ENCODE peak calls at places on chromosomes 12 and 14, in five cellular contexts. X, Z, G, F and S are unnamed samples. For H3K27me3, the result is how much of the 10 kb centered on the place peaks cover.

GRCh38 chr12:114141916-114142564 is 175.9 kb upstream of the RBM19 start:
- DNase-seq in G (no peak), X (no peak), Z (no peak), F (no peak), S (no peak)

GRCh38 chr12:12620730-12621315 is 9.1 kb downstream of the CREBL2 start:
- DNase-seq in Z (no peak), F (no peak), X (no peak), G (no peak), S (no peak)

GRCh38 chr14:105346200-105346533 is 31.6 kb downstream of the PACS2 start:
- DNase-seq in F (no peak), Z (no peak), G (no peak), X (no peak), S (no peak)

GRCh38 chr14:80269338-80269935 is 58.1 kb upstream of the DIO2 start:
- DNase-seq in X (peak), F (no peak), Z (no peak), G (no peak), S (no peak)

GRCh38 chr12:110269622-110270124 is 11.4 kb upstream of the ATP2A2 start:
- DNase-seq in F (no peak), X (peak), G (no peak), Z (peak), S (peak)

GRCh38 chr14:32609388-32609787 is 280.3 kb downstream of the AKAP6 start:
- DNase-seq in X (no peak), Z (no peak), F (no peak), G (no peak), S (no peak)

GRCh38 chr14:100328495-100329163 is 5.5 kb downstream of the SLC25A47 start:
- DNase-seq in F (no peak), Z (no peak), X (no peak), G (no peak), S (no peak)

GRCh38 chr14:65866422-65866821 is 453.9 kb downstream of the FUT8 start:
- DNase-seq in Z (no peak), F (no peak), X (no peak), G (no peak), S (no peak)

GRCh38 chr12:95445884-95446482 is 28.0 kb upstream of the METAP2 start:
- DNase-seq in X (no peak), G (no peak), Z (no peak), F (no peak), S (no peak)

GRCh38 chr12:75944097-75944904 is 87.3 kb downstream of the PHLDA1 start:
- DNase-seq in X (peak), F (no peak), G (no peak), Z (peak), S (no peak)

DNA sequence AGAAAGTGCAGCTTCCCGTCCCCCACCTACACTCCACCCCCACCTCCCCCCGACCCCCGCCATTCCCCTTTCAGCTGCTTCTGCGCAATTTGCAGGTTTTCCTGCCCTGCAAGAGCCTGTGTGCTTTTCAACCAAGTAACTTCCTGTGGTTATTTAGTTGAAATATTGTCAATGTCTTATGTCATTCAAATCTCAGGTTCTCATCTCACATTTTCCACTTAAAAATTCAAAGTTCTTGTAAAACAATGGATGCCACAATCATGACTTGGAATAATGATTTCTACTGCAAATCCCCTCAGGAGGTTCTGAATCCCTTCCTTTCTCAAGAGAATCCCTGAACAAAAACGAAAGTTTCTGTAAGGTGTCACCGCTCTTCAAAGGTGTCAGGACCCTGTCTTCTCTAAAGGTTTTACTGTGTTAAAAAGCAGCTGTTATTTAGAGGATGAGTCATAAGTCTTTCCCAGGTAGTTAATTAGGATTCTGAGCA is 31.6 kb downstream of the WBP11 start:
- DNase-seq in Z (no peak), F (peak), G (no peak), X (no peak), S (no peak)
- H3K4me3 ChIP-seq in Z (no peak), F (peak), G (peak), X (no peak), S (no peak)

GRCh38 chr12:131829795-131830334 is 1.7 kb downstream of the MMP17 start:
- DNase-seq in F (no peak), X (no peak), G (peak), Z (no peak), S (no peak)

GRCh38 chr12:131832393-131833231 is 4.4 kb downstream of the MMP17 start:
- DNase-seq in Z (no peak), F (no peak), G (peak), X (peak), S (peak)

GRCh38 chr12:131830335-131831020 is 2.3 kb downstream of the MMP17 start:
- DNase-seq in G (peak), Z (peak), F (no peak), X (peak), S (peak)

GRCh38 chr12:131831635-131832041 is 3.4 kb downstream of the MMP17 start:
- DNase-seq in Z (no peak), F (no peak), X (peak), G (peak), S (no peak)

DNA sequence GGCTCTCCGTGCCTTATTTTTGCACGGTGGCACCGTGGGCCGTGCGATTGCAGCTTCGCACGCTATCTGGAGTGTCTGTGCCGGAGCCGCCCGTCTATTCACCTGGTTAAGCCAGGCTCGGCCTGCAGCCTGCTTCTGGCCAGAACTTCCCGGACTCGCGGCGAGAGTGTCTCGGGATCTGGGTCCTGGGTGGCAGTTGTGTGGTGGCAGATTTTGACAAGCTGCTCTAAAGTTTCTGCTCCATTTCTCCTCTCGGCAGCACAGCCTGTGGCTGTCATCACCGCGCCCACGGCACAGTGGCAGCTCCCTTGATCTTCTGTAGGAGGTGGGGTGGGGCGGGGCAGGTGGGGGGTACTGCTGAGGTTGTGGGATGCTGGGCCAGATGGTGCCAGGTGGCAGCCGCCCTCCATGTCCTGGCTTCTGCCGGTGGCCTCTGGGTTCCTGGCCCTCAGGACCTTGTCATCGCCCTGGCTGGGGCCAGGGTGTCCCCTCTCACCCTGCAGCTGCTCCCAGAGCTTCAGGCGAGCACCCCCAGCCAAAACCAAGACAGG is 2.9 kb downstream of the MMP17 start:
- DNase-seq in Z (no peak), G (peak), X (peak), F (no peak), S (no peak)
- H3K27me3 ChIP-seq in Z (under half), G (under half), X (under half), F (under half), S (under half)

DNA sequence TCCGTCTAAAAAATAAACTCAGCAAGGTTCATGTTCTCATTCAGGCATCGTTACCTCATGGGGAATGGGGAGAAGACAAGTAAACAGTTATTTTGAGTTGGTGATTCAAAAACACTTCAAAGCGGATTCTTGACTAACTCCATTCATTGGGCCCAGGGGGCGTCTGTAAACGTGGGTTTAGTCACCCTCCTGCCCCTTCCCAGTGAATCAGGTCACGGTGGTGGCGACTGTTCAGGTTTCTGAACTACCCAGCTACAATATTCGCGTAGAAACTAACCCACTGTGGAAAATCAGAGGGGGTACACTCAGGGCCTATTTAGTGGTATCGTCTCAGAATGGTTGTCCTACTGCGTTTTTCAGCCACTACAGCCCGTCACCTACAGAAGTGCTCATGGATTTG is 15.2 kb downstream of the OR6S1 start:
- DNase-seq in Z (no peak), F (no peak), G (no peak), X (no peak), S (no peak)
- H3K4me3 ChIP-seq in Z (peak), F (no peak), G (peak), X (no peak), S (no peak)

DNA sequence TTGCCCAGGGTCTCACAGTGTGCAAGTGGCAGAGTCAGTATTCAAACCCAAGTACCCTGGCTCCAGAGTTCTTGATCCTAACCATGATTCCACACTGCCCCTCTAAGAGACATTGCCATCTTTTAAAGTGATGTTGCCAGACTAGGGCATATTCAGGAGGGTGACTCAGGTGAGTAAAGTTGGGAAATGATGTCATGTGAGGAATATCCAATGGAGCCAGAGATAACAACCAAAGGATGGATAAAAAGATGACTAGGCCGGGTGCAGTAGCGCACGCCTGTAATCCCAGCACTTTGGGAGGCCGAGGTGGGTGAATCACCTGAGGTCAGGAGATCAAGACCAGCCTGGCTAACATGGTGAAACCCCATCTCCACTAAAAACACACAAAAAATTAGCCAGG is 85.6 kb downstream of the SMOC1 start:
- DNase-seq in F (no peak), Z (no peak), G (no peak), X (peak), S (no peak)
- H3K27me3 ChIP-seq in F (under half), Z (under half), G (under half), X (under half), S (under half)

DNA sequence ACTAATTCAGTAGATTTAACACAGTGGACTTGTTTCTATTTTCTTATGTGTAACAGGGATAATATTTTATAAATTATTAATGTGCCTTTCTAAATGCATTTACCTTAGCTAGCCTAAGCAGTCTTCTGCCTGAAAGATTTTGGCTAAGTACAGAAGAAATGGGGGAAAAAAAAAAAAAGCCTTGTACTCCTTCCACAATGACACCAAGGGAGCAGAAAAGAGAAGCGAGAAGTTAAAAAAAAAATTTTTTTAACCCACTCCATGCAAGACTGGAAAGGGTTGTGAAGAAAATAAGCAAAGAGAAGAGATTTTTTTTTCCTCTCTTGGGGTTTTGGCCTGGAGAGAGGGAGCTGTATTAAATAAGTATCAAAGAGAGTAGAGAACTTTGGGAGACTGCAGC is 28.7 kb downstream of the NELL2 start:
- DNase-seq in X (no peak), Z (no peak), F (no peak), G (no peak), S (no peak)
- H3K4me3 ChIP-seq in X (no peak), Z (no peak), F (peak), G (no peak), S (no peak)

GRCh38 chr12:48991247-48992050 is 7.7 kb downstream of the DDN start:
- DNase-seq in F (no peak), X (no peak), Z (no peak), G (peak), S (no peak)
- H3K27me3 ChIP-seq in F (under half), X (under half), Z (under half), G (under half), S (under half)

GRCh38 chr12:72815421-72815820 is 543.3 kb downstream of the TRHDE start:
- DNase-seq in G (no peak), Z (no peak), X (no peak), F (no peak), S (no peak)
- H3K4me3 ChIP-seq in G (no peak), Z (no peak), X (no peak), F (no peak), S (no peak)

GRCh38 chr12:88579941-88580871 is at the start of gene KITLG:
- DNase-seq in F (no peak), Z (peak), X (peak), G (peak), S (peak)
- H3K27me3 ChIP-seq in F (under half), Z (under half), X (under half), G (under half), S (under half)

GRCh38 chr12:46830731-46831334 is 5.0 kb upstream of the SLC38A4 start:
- DNase-seq in Z (no peak), G (peak), X (peak), F (no peak), S (no peak)

GRCh38 chr12:46835785-46836184 is 10.0 kb upstream of the SLC38A4 start:
- DNase-seq in G (no peak), Z (no peak), F (no peak), X (no peak), S (no peak)

GRCh38 chr12:46831335-46832083 is 5.7 kb upstream of the SLC38A4 start:
- DNase-seq in X (no peak), Z (no peak), G (peak), F (no peak), S (no peak)

GRCh38 chr12:46832084-46832704 is 6.4 kb upstream of the SLC38A4 start:
- DNase-seq in X (no peak), Z (no peak), F (no peak), G (no peak), S (no peak)
- H3K4me3 ChIP-seq in X (no peak), Z (no peak), F (no peak), G (peak), S (no peak)